ENCODE peak calls at places on chromosomes 12 and 14, in four cellular contexts. One of them, this sample, is unnamed.

GRCh38 chr12:56128669-56129209 is 672 bp downstream of the ESYT1 start:
- DNase-seq in GM12878: no peak
- DNase-seq in HepG2: no peak
- DNase-seq in H1: no peak
- DNase-seq in this sample: no peak

GRCh38 chr14:23727566-23728335 is 91.6 kb downstream of the DHRS2 start:
- DNase-seq in GM12878: no peak
- DNase-seq in H1: no peak
- DNase-seq in HepG2: peak
- DNase-seq in this sample: peak

GRCh38 chr14:77303417-77304156 is 17.1 kb downstream of the POMT2 start:
- DNase-seq in HepG2: peak
- DNase-seq in H1: no peak
- DNase-seq in GM12878: no peak
- DNase-seq in this sample: peak

GRCh38 chr12:22283006-22283506 is 51.5 kb downstream of the ST8SIA1 start:
- DNase-seq in GM12878: no peak
- DNase-seq in H1: no peak
- DNase-seq in HepG2: no peak
- DNase-seq in this sample: no peak

GRCh38 chr14:74979029-74979428 is 23.6 kb upstream of the PGF start:
- DNase-seq in HepG2: no peak
- DNase-seq in GM12878: no peak
- DNase-seq in H1: no peak
- DNase-seq in this sample: no peak

GRCh38 chr14:24145700-24146621 is at the start of gene PSME2:
- DNase-seq in H1: no peak
- DNase-seq in HepG2: no peak
- DNase-seq in GM12878: no peak
- DNase-seq in this sample: no peak

GRCh38 chr14:60722836-60723217 is 1.3 kb downstream of the SIX4 start:
- DNase-seq in GM12878: no peak
- DNase-seq in HepG2: no peak
- DNase-seq in H1: no peak
- DNase-seq in this sample: peak

GRCh38 chr12:1533602-1534304 is 60.6 kb downstream of the FBXL14 start:
- DNase-seq in HepG2: no peak
- DNase-seq in GM12878: peak
- DNase-seq in H1: no peak
- DNase-seq in this sample: no peak

GRCh38 chr12:29164477-29165163 is 15.5 kb downstream of the FAR2 start:
- DNase-seq in H1: no peak
- DNase-seq in HepG2: no peak
- DNase-seq in GM12878: peak
- DNase-seq in this sample: peak

GRCh38 chr12:51852404-51853137 is 4.1 kb upstream of the FIGNL2 start:
- DNase-seq in H1: no peak
- DNase-seq in HepG2: no peak
- DNase-seq in GM12878: no peak
- DNase-seq in this sample: no peak

GRCh38 chr12:29283969-29284368 is 97.0 kb downstream of the ERGIC2 start:
- DNase-seq in HepG2: no peak
- DNase-seq in H1: no peak
- DNase-seq in GM12878: no peak
- DNase-seq in this sample: no peak

GRCh38 chr14:84894254-84894653 is 635.7 kb upstream of the FLRT2 start:
- DNase-seq in GM12878: no peak
- DNase-seq in HepG2: no peak
- DNase-seq in H1: no peak
- DNase-seq in this sample: no peak

GRCh38 chr14:75568791-75569190 is 9.6 kb upstream of the FLVCR2 start:
- DNase-seq in GM12878: no peak
- DNase-seq in H1: no peak
- DNase-seq in HepG2: no peak
- DNase-seq in this sample: no peak

GRCh38 chr14:36771256-36771655 is 109.6 kb downstream of the PAX9 start:
- DNase-seq in H1: no peak
- DNase-seq in HepG2: peak
- DNase-seq in GM12878: no peak
- DNase-seq in this sample: no peak
- TF ChIP-seq HDAC6 in H1: no peak
- TF ChIP-seq HDAC6 in HepG2: no peak
- TF ChIP-seq HDAC6 in GM12878: no peak
- TF ChIP-seq HDAC6 in this sample: no peak

DNA sequence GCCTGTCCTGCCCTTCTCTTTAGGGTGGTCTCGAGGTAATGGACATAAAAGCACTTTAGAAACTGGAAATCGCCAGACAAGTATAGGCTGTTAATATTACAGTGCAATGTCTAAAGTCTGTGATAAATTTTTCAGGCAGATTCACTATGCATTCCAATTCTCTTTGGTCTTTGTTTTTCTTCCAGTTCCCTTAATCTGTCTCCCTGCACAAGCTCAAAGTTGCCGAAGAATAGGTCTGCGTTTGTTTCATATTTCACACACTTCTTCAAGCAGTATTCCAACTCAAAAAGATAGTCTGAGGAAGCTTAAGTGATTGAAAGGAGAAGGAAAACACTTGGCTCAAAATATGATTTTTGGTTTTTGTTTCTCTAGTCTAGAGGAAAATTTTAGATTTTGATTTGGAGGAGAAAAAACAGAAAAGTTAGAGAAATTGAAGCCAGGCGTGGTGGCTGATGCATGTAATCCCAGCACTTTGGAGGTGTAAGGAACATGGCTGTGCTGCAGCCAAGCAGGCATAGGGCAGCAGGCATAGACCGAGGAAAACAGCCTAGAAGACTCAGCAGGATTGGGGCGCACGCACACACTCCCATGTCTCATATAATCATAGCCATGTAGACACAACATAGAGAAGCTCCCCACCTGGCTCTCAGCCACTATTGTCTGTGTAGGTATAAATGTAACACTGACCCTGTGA is 96.1 kb upstream of the TMPO start:
- DNase-seq in H1: no peak
- DNase-seq in HepG2: no peak
- DNase-seq in GM12878: no peak
- DNase-seq in this sample: no peak
- TF ChIP-seq KDM1A in H1: no peak
- TF ChIP-seq KDM1A in HepG2: no peak
- TF ChIP-seq KDM1A in GM12878: no peak
- TF ChIP-seq KDM1A in this sample: no peak

GRCh38 chr12:49540229-49541139 is 1.7 kb downstream of the KCNH3 start:
- DNase-seq in HepG2: no peak
- DNase-seq in H1: no peak
- DNase-seq in GM12878: no peak
- DNase-seq in this sample: no peak
- TF ChIP-seq HDAC6 in HepG2: no peak
- TF ChIP-seq HDAC6 in H1: no peak
- TF ChIP-seq HDAC6 in GM12878: no peak
- TF ChIP-seq HDAC6 in this sample: no peak

DNA sequence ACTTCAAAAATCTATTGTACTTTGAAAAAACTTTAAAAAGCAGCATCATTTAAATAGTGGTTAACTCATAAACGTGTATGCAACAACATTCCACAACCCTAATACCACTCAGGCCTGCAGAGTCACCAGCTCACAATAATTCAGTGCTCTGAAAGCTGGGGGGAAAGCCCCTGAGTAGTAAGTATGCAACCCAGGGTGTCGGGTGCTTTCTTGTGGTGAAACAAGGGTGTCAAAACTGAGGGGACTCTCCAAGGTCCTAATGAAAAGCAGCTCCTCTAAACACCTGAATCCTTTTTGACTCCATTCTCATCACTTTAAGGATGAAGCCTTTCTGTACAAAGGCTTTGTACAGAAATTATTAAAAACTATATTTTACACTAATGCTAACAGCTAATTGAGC is 33.7 kb downstream of the FGFR1OP2 start:
- DNase-seq in GM12878: peak
- DNase-seq in H1: no peak
- DNase-seq in HepG2: no peak
- DNase-seq in this sample: no peak
- TF ChIP-seq KDM1A in GM12878: no peak
- TF ChIP-seq KDM1A in H1: no peak
- TF ChIP-seq KDM1A in HepG2: no peak
- TF ChIP-seq KDM1A in this sample: no peak

DNA sequence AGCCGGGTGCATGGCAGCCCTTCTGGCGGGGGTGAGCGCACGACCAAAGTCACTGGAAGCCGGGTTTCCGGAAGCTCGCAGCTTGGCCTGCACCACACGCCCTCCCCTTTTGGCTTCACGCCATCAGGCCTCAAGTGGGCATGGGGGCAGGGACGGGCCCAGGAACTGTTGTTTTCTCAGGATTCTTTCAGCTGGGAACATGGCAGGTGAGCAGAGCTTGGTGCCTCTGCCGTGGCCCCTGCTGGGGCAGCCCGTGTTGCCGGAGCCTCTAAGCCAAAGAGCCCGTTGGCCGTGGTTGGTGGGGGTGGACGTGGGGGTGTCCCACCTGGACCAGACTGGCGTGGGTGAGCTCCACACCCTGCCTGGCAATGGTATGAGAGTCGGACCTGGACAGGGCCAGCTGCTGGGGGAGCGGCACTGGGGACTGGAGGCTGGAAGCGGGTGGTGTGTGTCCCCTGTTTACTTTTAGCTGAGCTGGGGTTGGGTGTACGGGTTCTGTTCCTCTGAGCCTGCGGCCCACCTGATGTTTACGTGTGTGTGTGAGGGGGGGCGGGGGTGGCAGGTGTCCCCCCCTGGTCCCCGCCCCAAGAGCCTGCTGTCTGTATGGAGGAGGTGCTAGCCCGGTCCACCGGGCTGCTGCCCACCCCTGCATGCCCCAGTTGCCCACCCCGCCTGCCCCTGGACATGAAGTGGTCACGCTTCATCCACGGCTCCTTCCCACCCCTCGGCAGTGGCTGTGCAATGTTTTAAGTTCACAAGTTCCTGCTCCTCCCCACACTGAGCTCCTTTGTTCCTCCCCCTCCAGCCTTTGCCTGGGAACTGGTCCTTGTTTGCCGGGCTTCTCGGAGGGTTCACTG is 28.7 kb upstream of the PLD4 start:
- DNase-seq in GM12878: no peak
- DNase-seq in HepG2: no peak
- DNase-seq in H1: no peak
- DNase-seq in this sample: no peak
- TF ChIP-seq HDAC6 in GM12878: no peak
- TF ChIP-seq HDAC6 in HepG2: no peak
- TF ChIP-seq HDAC6 in H1: no peak
- TF ChIP-seq HDAC6 in this sample: no peak

GRCh38 chr14:70891741-70892140 is 15.5 kb upstream of the PCNX1 start:
- DNase-seq in GM12878: no peak
- DNase-seq in HepG2: no peak
- DNase-seq in H1: no peak
- DNase-seq in this sample: no peak
- TF ChIP-seq KDM1A in GM12878: no peak
- TF ChIP-seq KDM1A in HepG2: no peak
- TF ChIP-seq KDM1A in H1: no peak
- TF ChIP-seq KDM1A in this sample: no peak

GRCh38 chr12:42824327-42824726 is 234.8 kb upstream of the PRICKLE1 start:
- DNase-seq in GM12878: no peak
- DNase-seq in HepG2: no peak
- DNase-seq in H1: no peak
- DNase-seq in this sample: no peak

GRCh38 chr12:42823679-42824078 is 234.1 kb upstream of the PRICKLE1 start:
- DNase-seq in H1: no peak
- DNase-seq in HepG2: no peak
- DNase-seq in GM12878: no peak
- DNase-seq in this sample: no peak

GRCh38 chr12:42815068-42815467 is 225.5 kb upstream of the PRICKLE1 start:
- DNase-seq in HepG2: no peak
- DNase-seq in GM12878: no peak
- DNase-seq in H1: no peak
- DNase-seq in this sample: no peak

DNA sequence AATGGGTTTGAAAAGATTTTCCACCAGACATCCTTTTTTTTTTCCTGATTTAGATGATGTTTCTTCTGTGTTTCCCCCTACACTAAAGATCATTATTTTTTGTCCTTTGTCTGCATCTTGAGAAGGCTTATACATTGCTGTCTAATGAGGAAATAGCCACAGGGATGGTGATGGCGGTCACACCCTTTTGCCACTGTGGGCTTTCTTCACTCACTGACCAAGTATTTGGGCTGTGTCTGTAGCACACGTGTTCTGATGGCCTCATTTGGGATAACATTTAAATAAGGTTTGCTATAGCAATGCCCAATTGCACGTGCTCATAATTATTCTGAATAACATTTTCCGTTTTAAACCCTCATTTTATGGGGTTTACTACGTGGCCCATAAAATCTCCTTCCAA is 230.3 kb upstream of the PRICKLE1 start:
- DNase-seq in HepG2: no peak
- DNase-seq in GM12878: no peak
- DNase-seq in H1: no peak
- DNase-seq in this sample: no peak
- TF ChIP-seq HDAC6 in HepG2: no peak
- TF ChIP-seq HDAC6 in GM12878: no peak
- TF ChIP-seq HDAC6 in H1: no peak
- TF ChIP-seq HDAC6 in this sample: no peak

GRCh38 chr14:72641086-72641485 is 252.8 kb downstream of the DPF3 start:
- DNase-seq in GM12878: no peak
- DNase-seq in H1: no peak
- DNase-seq in HepG2: no peak
- DNase-seq in this sample: no peak
- TF ChIP-seq KDM1A in GM12878: no peak
- TF ChIP-seq KDM1A in H1: no peak
- TF ChIP-seq KDM1A in HepG2: no peak
- TF ChIP-seq KDM1A in this sample: no peak

This sample was measured in K562.